ENCODE peak calls at places on chromosomes 16 and 17, in nine cellular contexts. One of them, this sample, is unnamed.
A peak's percentile ranks its signal among the peaks of the same experiment; 100 is the strongest.

GRCh38 chr17:17565471-17566365 is 25.8 kb downstream of the PEMT start:
- DNase-seq in CD8-positive, alpha-beta memory T cell: no peak
- DNase-seq in kidney: no peak
- DNase-seq in fibroblast of lung: peak; percentile 19
- DNase-seq in IMR-90: no peak
- DNase-seq in colonic mucosa: no peak
- DNase-seq in heart left ventricle: no peak
- DNase-seq in effector memory CD4-positive, alpha-beta T cell: no peak
- DNase-seq in breast epithelium: no peak
- DNase-seq in this sample: no peak

GRCh38 chr16:66692341-66692740 is 4.2 kb downstream of the CMTM4 start:
- DNase-seq in CD8-positive, alpha-beta memory T cell: no peak
- DNase-seq in kidney: no peak
- DNase-seq in fibroblast of lung: no peak
- DNase-seq in IMR-90: no peak
- DNase-seq in colonic mucosa: no peak
- DNase-seq in heart left ventricle: no peak
- DNase-seq in effector memory CD4-positive, alpha-beta T cell: no peak
- DNase-seq in breast epithelium: no peak
- DNase-seq in this sample: no peak

GRCh38 chr16:2515180-2515803 is 1.5 kb downstream of the ATP6V0C start:
- DNase-seq in CD8-positive, alpha-beta memory T cell: no peak
- DNase-seq in kidney: peak; percentile 76
- DNase-seq in fibroblast of lung: no peak
- DNase-seq in IMR-90: no peak
- DNase-seq in colonic mucosa: peak; percentile 72
- DNase-seq in heart left ventricle: peak; percentile 19
- DNase-seq in effector memory CD4-positive, alpha-beta T cell: no peak
- DNase-seq in breast epithelium: no peak
- DNase-seq in this sample: no peak

GRCh38 chr16:27298132-27298531 is 15.6 kb upstream of the IL4R start:
- DNase-seq in CD8-positive, alpha-beta memory T cell: no peak
- DNase-seq in kidney: no peak
- DNase-seq in fibroblast of lung: no peak
- DNase-seq in IMR-90: no peak
- DNase-seq in colonic mucosa: no peak
- DNase-seq in heart left ventricle: no peak
- DNase-seq in effector memory CD4-positive, alpha-beta T cell: no peak
- DNase-seq in breast epithelium: no peak
- DNase-seq in this sample: no peak

GRCh38 chr17:40074871-40075215 is 12.1 kb downstream of the THRA start:
- DNase-seq in CD8-positive, alpha-beta memory T cell: no peak
- DNase-seq in kidney: no peak
- DNase-seq in fibroblast of lung: peak; percentile 43
- DNase-seq in IMR-90: no peak
- DNase-seq in colonic mucosa: no peak
- DNase-seq in heart left ventricle: no peak
- DNase-seq in effector memory CD4-positive, alpha-beta T cell: no peak
- DNase-seq in breast epithelium: no peak
- DNase-seq in this sample: no peak

GRCh38 chr16:24975428-24975889 is 39.7 kb downstream of the ARHGAP17 start:
- DNase-seq in CD8-positive, alpha-beta memory T cell: no peak
- DNase-seq in kidney: no peak
- DNase-seq in fibroblast of lung: no peak
- DNase-seq in IMR-90: peak; percentile 66
- DNase-seq in colonic mucosa: no peak
- DNase-seq in heart left ventricle: no peak
- DNase-seq in effector memory CD4-positive, alpha-beta T cell: no peak
- DNase-seq in breast epithelium: no peak
- DNase-seq in this sample: no peak

GRCh38 chr16:3046506-3047386 is at the start of gene MMP25:
- DNase-seq in CD8-positive, alpha-beta memory T cell: no peak
- DNase-seq in kidney: no peak
- DNase-seq in fibroblast of lung: no peak
- DNase-seq in IMR-90: no peak
- DNase-seq in colonic mucosa: no peak
- DNase-seq in heart left ventricle: no peak
- DNase-seq in effector memory CD4-positive, alpha-beta T cell: no peak
- DNase-seq in breast epithelium: no peak
- DNase-seq in this sample: no peak

GRCh38 chr16:67312450-67313118 is 14.0 kb downstream of the KCTD19 start:
- DNase-seq in CD8-positive, alpha-beta memory T cell: no peak
- DNase-seq in kidney: no peak
- DNase-seq in fibroblast of lung: peak; percentile 78
- DNase-seq in IMR-90: peak; percentile 58
- DNase-seq in colonic mucosa: no peak
- DNase-seq in heart left ventricle: no peak
- DNase-seq in effector memory CD4-positive, alpha-beta T cell: no peak
- DNase-seq in breast epithelium: no peak
- DNase-seq in this sample: peak; percentile 73

GRCh38 chr16:3974751-3975150 is 94.2 kb upstream of the CREBBP start:
- DNase-seq in CD8-positive, alpha-beta memory T cell: no peak
- DNase-seq in kidney: peak; percentile 30
- DNase-seq in fibroblast of lung: no peak
- DNase-seq in IMR-90: no peak
- DNase-seq in colonic mucosa: no peak
- DNase-seq in heart left ventricle: no peak
- DNase-seq in effector memory CD4-positive, alpha-beta T cell: no peak
- DNase-seq in breast epithelium: no peak
- DNase-seq in this sample: no peak

GRCh38 chr16:52498640-52499039 is 48.3 kb downstream of the TOX3 start:
- DNase-seq in CD8-positive, alpha-beta memory T cell: no peak
- DNase-seq in kidney: no peak
- DNase-seq in fibroblast of lung: no peak
- DNase-seq in IMR-90: no peak
- DNase-seq in colonic mucosa: peak; percentile 68
- DNase-seq in heart left ventricle: no peak
- DNase-seq in effector memory CD4-positive, alpha-beta T cell: no peak
- DNase-seq in breast epithelium: no peak
- DNase-seq in this sample: peak; percentile 85

GRCh38 chr16:83914091-83914710 is 15.3 kb downstream of the MLYCD start:
- DNase-seq in CD8-positive, alpha-beta memory T cell: no peak
- DNase-seq in kidney: no peak
- DNase-seq in fibroblast of lung: no peak
- DNase-seq in IMR-90: no peak
- DNase-seq in colonic mucosa: no peak
- DNase-seq in heart left ventricle: no peak
- DNase-seq in effector memory CD4-positive, alpha-beta T cell: no peak
- DNase-seq in breast epithelium: no peak
- DNase-seq in this sample: no peak

GRCh38 chr17:81387235-81388060 is 7.8 kb upstream of the BAHCC1 start:
- DNase-seq in CD8-positive, alpha-beta memory T cell: no peak
- DNase-seq in kidney: peak; percentile 91
- DNase-seq in fibroblast of lung: peak; percentile 71
- DNase-seq in IMR-90: peak; percentile 57
- DNase-seq in colonic mucosa: peak; percentile 64
- DNase-seq in heart left ventricle: peak; percentile 80
- DNase-seq in effector memory CD4-positive, alpha-beta T cell: no peak
- DNase-seq in breast epithelium: no peak
- DNase-seq in this sample: peak; percentile 82

DNA sequence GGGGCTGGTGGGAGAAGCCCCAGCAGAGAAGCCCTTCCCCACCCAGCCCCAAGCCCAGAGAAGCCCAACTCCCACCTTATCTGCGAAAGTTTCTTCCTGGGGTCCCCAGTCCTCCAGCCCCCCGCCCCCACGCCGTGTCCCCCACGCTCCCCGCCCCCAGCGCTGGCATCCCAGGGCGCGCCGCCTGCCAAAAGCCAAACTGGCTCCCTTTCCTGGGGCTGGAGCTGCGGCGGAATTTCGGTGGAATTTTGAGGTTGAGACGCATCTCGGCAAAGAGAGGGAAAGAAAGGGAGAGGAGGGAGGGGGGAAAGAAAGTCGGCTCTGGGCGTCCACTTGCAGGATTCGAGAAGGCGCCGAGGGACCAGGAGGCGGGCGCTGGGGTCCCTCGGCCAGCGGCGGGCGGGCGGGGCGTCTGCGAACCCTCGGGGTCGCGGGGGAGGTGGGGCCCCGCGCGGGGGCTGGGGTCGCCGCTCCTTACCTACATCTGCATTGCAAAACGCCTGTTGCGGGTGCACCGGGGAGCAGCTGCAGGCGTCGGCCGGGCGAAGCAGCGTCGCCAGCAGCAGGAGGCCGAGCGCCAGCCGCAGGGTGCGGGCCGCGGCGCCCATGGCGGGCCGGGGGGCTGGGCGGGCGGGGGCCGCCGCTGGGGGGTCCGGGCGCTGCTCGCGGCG is 571 bp downstream of the TIMP2 start:
- DNase-seq in CD8-positive, alpha-beta memory T cell: no peak
- DNase-seq in kidney: peak; percentile 83
- DNase-seq in fibroblast of lung: no peak
- DNase-seq in IMR-90: no peak
- DNase-seq in colonic mucosa: peak; percentile 32
- DNase-seq in heart left ventricle: peak; percentile 38
- DNase-seq in effector memory CD4-positive, alpha-beta T cell: no peak
- DNase-seq in breast epithelium: peak; percentile 33
- DNase-seq in this sample: peak; percentile 68
- H3K4me3 ChIP-seq in CD8-positive, alpha-beta memory T cell: no peak overlapping the region
- H3K4me3 ChIP-seq in kidney: peak overlapping the region; percentile 75
- H3K4me3 ChIP-seq in fibroblast of lung: peak overlapping the region; percentile 85
- H3K4me3 ChIP-seq in IMR-90: peak overlapping the region; percentile 89
- H3K4me3 ChIP-seq in colonic mucosa: peak overlapping the region; percentile 58
- H3K4me3 ChIP-seq in heart left ventricle: peak overlapping the region; percentile 69
- H3K4me3 ChIP-seq in effector memory CD4-positive, alpha-beta T cell: peak overlapping the region; percentile 55
- H3K4me3 ChIP-seq in breast epithelium: peak overlapping the region; percentile 79
- H3K4me3 ChIP-seq in this sample: peak overlapping the region; percentile 69

DNA sequence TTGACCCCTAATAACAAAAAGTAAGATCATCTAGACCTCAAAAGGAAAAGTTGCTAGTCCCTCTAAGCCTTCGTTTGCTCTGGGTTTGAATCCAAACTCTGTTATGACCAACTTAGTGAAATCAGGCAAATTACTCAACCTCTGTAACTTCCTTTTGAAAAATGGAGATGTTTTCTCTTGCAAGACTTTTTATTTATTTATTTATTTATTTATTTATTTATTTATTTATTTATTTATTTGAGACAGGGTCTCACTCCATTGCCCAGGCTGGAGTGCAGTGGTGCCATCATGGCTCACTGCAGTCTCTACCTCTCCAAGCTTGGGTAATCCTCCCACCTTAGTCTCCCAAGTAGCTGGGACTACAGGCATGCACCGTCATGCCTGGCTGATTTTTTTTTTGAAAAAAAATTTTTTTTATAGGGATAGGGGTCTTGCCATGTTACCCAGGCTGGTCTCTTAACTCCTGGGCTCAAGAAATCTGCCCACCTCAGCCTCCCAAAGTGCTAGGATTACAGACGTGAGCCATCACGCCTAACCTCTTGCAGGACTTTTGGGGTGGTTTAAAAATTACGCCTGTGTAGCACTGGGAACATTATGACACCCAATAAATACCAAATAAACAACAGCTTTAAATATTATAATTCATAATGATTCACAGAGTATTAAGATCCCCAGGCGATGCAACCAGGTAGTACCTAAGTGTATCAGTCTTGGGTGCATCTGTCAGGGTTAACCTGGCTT is 63.4 kb downstream of the PITPNC1 start:
- DNase-seq in CD8-positive, alpha-beta memory T cell: no peak
- DNase-seq in kidney: no peak
- DNase-seq in fibroblast of lung: no peak
- DNase-seq in IMR-90: no peak
- DNase-seq in colonic mucosa: no peak
- DNase-seq in heart left ventricle: no peak
- DNase-seq in effector memory CD4-positive, alpha-beta T cell: no peak
- DNase-seq in breast epithelium: no peak
- DNase-seq in this sample: no peak
- H3K27ac ChIP-seq in CD8-positive, alpha-beta memory T cell: peak overlapping the region; percentile 86
- H3K27ac ChIP-seq in kidney: no peak overlapping the region
- H3K27ac ChIP-seq in fibroblast of lung: peak overlapping the region; percentile 59
- H3K27ac ChIP-seq in IMR-90: no peak overlapping the region
- H3K27ac ChIP-seq in colonic mucosa: peak overlapping the region; percentile 55
- H3K27ac ChIP-seq in heart left ventricle: peak overlapping the region; percentile 45
- H3K27ac ChIP-seq in effector memory CD4-positive, alpha-beta T cell: peak overlapping the region; percentile 90
- H3K27ac ChIP-seq in breast epithelium: peak overlapping the region; percentile 49
- H3K27ac ChIP-seq in this sample: no peak overlapping the region

GRCh38 chr16:17339764-17340541 is 130.8 kb downstream of the XYLT1 start:
- DNase-seq in CD8-positive, alpha-beta memory T cell: no peak
- DNase-seq in kidney: no peak
- DNase-seq in fibroblast of lung: peak; percentile 34
- DNase-seq in IMR-90: peak; percentile 46
- DNase-seq in colonic mucosa: no peak
- DNase-seq in heart left ventricle: no peak
- DNase-seq in effector memory CD4-positive, alpha-beta T cell: no peak
- DNase-seq in breast epithelium: peak; percentile 48
- DNase-seq in this sample: no peak

GRCh38 chr16:17343729-17344128 is 127.0 kb downstream of the XYLT1 start:
- DNase-seq in CD8-positive, alpha-beta memory T cell: no peak
- DNase-seq in kidney: no peak
- DNase-seq in fibroblast of lung: no peak
- DNase-seq in IMR-90: no peak
- DNase-seq in colonic mucosa: no peak
- DNase-seq in heart left ventricle: no peak
- DNase-seq in effector memory CD4-positive, alpha-beta T cell: no peak
- DNase-seq in breast epithelium: no peak
- DNase-seq in this sample: no peak

GRCh38 chr16:17343028-17343427 is 127.7 kb downstream of the XYLT1 start:
- DNase-seq in CD8-positive, alpha-beta memory T cell: peak; percentile 27
- DNase-seq in kidney: no peak
- DNase-seq in fibroblast of lung: no peak
- DNase-seq in IMR-90: no peak
- DNase-seq in colonic mucosa: no peak
- DNase-seq in heart left ventricle: no peak
- DNase-seq in effector memory CD4-positive, alpha-beta T cell: peak; percentile 4
- DNase-seq in breast epithelium: peak; percentile 77
- DNase-seq in this sample: no peak

GRCh38 chr16:17342031-17342430 is 128.7 kb downstream of the XYLT1 start:
- DNase-seq in CD8-positive, alpha-beta memory T cell: no peak
- DNase-seq in kidney: no peak
- DNase-seq in fibroblast of lung: no peak
- DNase-seq in IMR-90: no peak
- DNase-seq in colonic mucosa: no peak
- DNase-seq in heart left ventricle: no peak
- DNase-seq in effector memory CD4-positive, alpha-beta T cell: no peak
- DNase-seq in breast epithelium: no peak
- DNase-seq in this sample: no peak

GRCh38 chr16:17340804-17341203 is 130.0 kb downstream of the XYLT1 start:
- DNase-seq in CD8-positive, alpha-beta memory T cell: no peak
- DNase-seq in kidney: no peak
- DNase-seq in fibroblast of lung: no peak
- DNase-seq in IMR-90: no peak
- DNase-seq in colonic mucosa: no peak
- DNase-seq in heart left ventricle: no peak
- DNase-seq in effector memory CD4-positive, alpha-beta T cell: no peak
- DNase-seq in breast epithelium: no peak
- DNase-seq in this sample: no peak
- H3K4me1 ChIP-seq in CD8-positive, alpha-beta memory T cell: peaks cover 47% of the 10 kb centered on the region
- H3K4me1 ChIP-seq in kidney: peaks cover 2% of the 10 kb centered on the region
- H3K4me1 ChIP-seq in fibroblast of lung: peaks cover 6% of the 10 kb centered on the region
- H3K4me1 ChIP-seq in IMR-90: peaks cover 9% of the 10 kb centered on the region
- H3K4me1 ChIP-seq in colonic mucosa: no peaks in the 10 kb centered on the region
- H3K4me1 ChIP-seq in heart left ventricle: no peaks in the 10 kb centered on the region
- H3K4me1 ChIP-seq in effector memory CD4-positive, alpha-beta T cell: peaks cover 19% of the 10 kb centered on the region
- H3K4me1 ChIP-seq in breast epithelium: no peaks in the 10 kb centered on the region
- H3K4me1 ChIP-seq in this sample: no peaks in the 10 kb centered on the region

DNA sequence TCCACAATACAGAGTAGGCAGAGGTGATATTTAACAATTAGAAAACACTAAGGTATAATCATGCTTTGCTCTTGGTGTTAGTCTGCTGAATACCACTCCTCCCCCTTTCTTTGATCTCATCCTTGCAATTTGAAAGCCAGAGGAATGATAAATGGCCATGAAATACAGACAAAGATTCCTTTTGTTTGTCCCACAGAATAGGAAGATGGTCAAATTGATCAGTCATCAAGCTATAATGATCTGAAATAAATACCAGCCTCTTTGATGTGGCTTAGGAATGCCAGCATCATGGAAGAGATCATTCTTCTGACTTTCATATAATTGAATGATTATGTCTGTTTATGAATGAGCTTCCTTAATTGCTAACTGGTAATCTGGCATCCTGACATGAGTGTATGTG is 1541.7 kb upstream of the CDH8 start:
- DNase-seq in CD8-positive, alpha-beta memory T cell: no peak
- DNase-seq in kidney: no peak
- DNase-seq in fibroblast of lung: no peak
- DNase-seq in IMR-90: no peak
- DNase-seq in colonic mucosa: no peak
- DNase-seq in heart left ventricle: no peak
- DNase-seq in effector memory CD4-positive, alpha-beta T cell: no peak
- DNase-seq in breast epithelium: no peak
- DNase-seq in this sample: no peak
- H3K4me3 ChIP-seq in CD8-positive, alpha-beta memory T cell: no peak overlapping the region
- H3K4me3 ChIP-seq in kidney: no peak overlapping the region
- H3K4me3 ChIP-seq in fibroblast of lung: no peak overlapping the region
- H3K4me3 ChIP-seq in IMR-90: no peak overlapping the region
- H3K4me3 ChIP-seq in colonic mucosa: no peak overlapping the region
- H3K4me3 ChIP-seq in heart left ventricle: no peak overlapping the region
- H3K4me3 ChIP-seq in effector memory CD4-positive, alpha-beta T cell: no peak overlapping the region
- H3K4me3 ChIP-seq in breast epithelium: no peak overlapping the region
- H3K4me3 ChIP-seq in this sample: no peak overlapping the region